ENCODE peak calls at places on chromosomes 5 and 9, in four cellular contexts. J is amniotic stem cell; I is central memory CD4-positive, alpha-beta T cell; F is neural crest cell. Z is an unnamed sample.

GRCh38 chr5:2135354-2135753 is 252.6 kb upstream of the IRX4 start:
- DNase-seq in J (no peak), I (no peak), F (no peak), Z (no peak)

GRCh38 chr5:174831985-174832384 is 107.6 kb downstream of the MSX2 start:
- DNase-seq in J (no peak), I (no peak), F (no peak), Z (no peak)

GRCh38 chr5:150615141-150615699 is 25.2 kb upstream of the SYNPO start:
- DNase-seq in J (no peak), I (no peak), F (no peak), Z (no peak)

GRCh38 chr9:128818839-128819715 is 777 bp downstream of the ENDOG start:
- DNase-seq in J (no peak), I (peak), F (peak), Z (no peak)

GRCh38 chr5:9151671-9152427 is 394.0 kb downstream of the SEMA5A start:
- DNase-seq in J (no peak), I (no peak), F (no peak), Z (no peak)

GRCh38 chr9:88011005-88011766 is 36.9 kb upstream of the CDK20 start:
- DNase-seq in J (no peak), I (no peak), F (no peak), Z (no peak)

GRCh38 chr9:114033397-114034103 is 44.5 kb downstream of the AMBP start:
- DNase-seq in J (no peak), I (no peak), F (peak), Z (no peak)

GRCh38 chr5:54732108-54732507 is 214.5 kb downstream of the SNX18 start:
- DNase-seq in J (no peak), I (no peak), F (no peak), Z (no peak)

GRCh38 chr5:37375091-37375490 is 4.0 kb upstream of the WDR70 start:
- DNase-seq in J (no peak), I (no peak), F (no peak), Z (no peak)

GRCh38 chr5:79193643-79194042 is 42.3 kb upstream of the JMY start:
- DNase-seq in J (no peak), I (no peak), F (no peak), Z (no peak)

GRCh38 chr5:35679351-35679750 is 61.7 kb downstream of the SPEF2 start:
- DNase-seq in J (no peak), I (no peak), F (no peak), Z (no peak)

GRCh38 chr5:159878988-159879471 is 37.3 kb upstream of the ADRA1B start:
- DNase-seq in J (peak), I (no peak), F (peak), Z (no peak)

GRCh38 chr9:14348241-14349140 is 34.5 kb upstream of the NFIB start:
- DNase-seq in J (no peak), I (no peak), F (peak), Z (no peak)

GRCh38 chr5:124658867-124659557 is 87.4 kb downstream of the ZNF608 start:
- DNase-seq in J (no peak), I (no peak), F (no peak), Z (no peak)

GRCh38 chr9:4090491-4090890 is 209.4 kb downstream of the GLIS3 start:
- DNase-seq in J (no peak), I (no peak), F (no peak), Z (no peak)

GRCh38 chr9:107214915-107215314 is 68.2 kb upstream of the RAD23B start:
- DNase-seq in J (no peak), I (no peak), F (no peak), Z (no peak)

GRCh38 chr5:133274597-133274935 is 222.8 kb downstream of the HSPA4 start:
- DNase-seq in J (no peak), I (no peak), F (no peak), Z (no peak)

GRCh38 chr5:168288349-168289245 is 2.8 kb upstream of the WWC1 start:
- DNase-seq in J (no peak), I (no peak), F (no peak), Z (no peak)

GRCh38 chr9:78605029-78605930 is 308.4 kb downstream of the PSAT1 start:
- DNase-seq in J (no peak), I (no peak), F (no peak), Z (no peak)

GRCh38 chr5:169656125-169656990 is 19.3 kb downstream of the DOCK2 start:
- DNase-seq in J (no peak), I (no peak), F (no peak), Z (no peak)

GRCh38 chr9:81522721-81523551 is 166.4 kb downstream of the TLE1 start:
- DNase-seq in J (peak), I (no peak), F (no peak), Z (no peak)

GRCh38 chr5:175056831-175057230 is 332.4 kb downstream of the MSX2 start:
- DNase-seq in J (no peak), I (no peak), F (no peak), Z (no peak)

GRCh38 chr9:116030532-116030931 is 123.1 kb upstream of the PAPPA start:
- DNase-seq in J (no peak), I (no peak), F (no peak), Z (no peak)

GRCh38 chr5:122781465-122781864 is 6.6 kb downstream of the SNX2 start:
- DNase-seq in J (no peak), I (no peak), F (no peak), Z (no peak)

GRCh38 chr5:9339206-9339818 is 206.6 kb downstream of the SEMA5A start:
- DNase-seq in J (no peak), I (no peak), F (no peak), Z (no peak)

GRCh38 chr5:93044860-93045666 is 536.0 kb downstream of the NR2F1-AS1 start:
- DNase-seq in J (no peak), I (no peak), F (no peak), Z (no peak)

GRCh38 chr5:76763136-76763535 is 47.2 kb downstream of the F2R start:
- DNase-seq in J (no peak), I (no peak), F (no peak), Z (no peak)

GRCh38 chr9:130530932-130531331 is 48.4 kb upstream of the FUBP3 start:
- DNase-seq in J (no peak), I (no peak), F (no peak), Z (no peak)

GRCh38 chr5:135222771-135223170 is 176.3 kb downstream of the MACROH2A1 start:
- DNase-seq in J (no peak), I (no peak), F (no peak), Z (no peak)

GRCh38 chr9:129558551-129559505 is 62.1 kb downstream of the C9orf50 start:
- DNase-seq in J (no peak), I (no peak), F (no peak), Z (no peak)

GRCh38 chr9:104872959-104873850 is 54.8 kb downstream of the ABCA1 start:
- DNase-seq in J (peak), I (no peak), F (no peak), Z (peak)

GRCh38 chr5:135091286-135091685 is 57.3 kb upstream of the PITX1 start:
- DNase-seq in J (no peak), I (no peak), F (no peak), Z (no peak)

GRCh38 chr9:132439153-132439552 is 29.1 kb downstream of the CFAP77 start:
- DNase-seq in J (no peak), I (no peak), F (no peak), Z (no peak)

GRCh38 chr5:104223885-104224773 is 661.5 kb upstream of the NUDT12 start:
- DNase-seq in J (no peak), I (no peak), F (no peak), Z (no peak)

GRCh38 chr5:150624334-150625163 is 15.9 kb upstream of the SYNPO start:
- DNase-seq in J (no peak), I (peak), F (no peak), Z (no peak)

GRCh38 chr9:128051932-128052734 is 15.0 kb downstream of the NAIF1 start:
- DNase-seq in J (no peak), I (no peak), F (no peak), Z (no peak)

GRCh38 chr5:125044491-125045282 is 298.2 kb upstream of the ZNF608 start:
- DNase-seq in J (no peak), I (no peak), F (no peak), Z (no peak)